ENCODE peak calls at places on chromosomes 6 and 20, in four cellular contexts. B is fibroblast of lung, E is MM.1S, J is K562. Z is an unnamed sample.

GRCh38 chr6:145756170-145756662 is 20.9 kb upstream of the EPM2A start:
- DNase-seq in B (peak), E (no peak), J (no peak), Z (peak)

GRCh38 chr20:46056027-46056833 is 27.2 kb downstream of the SLC12A5 start:
- DNase-seq in B (no peak), E (no peak), J (no peak), Z (no peak)

GRCh38 chr20:53914861-53915458 is 155.4 kb downstream of the BCAS1 start:
- DNase-seq in B (no peak), E (no peak), J (no peak), Z (peak)

GRCh38 chr6:33577106-33577535 is 3.0 kb downstream of the BAK1 start:
- DNase-seq in B (no peak), E (no peak), J (peak), Z (no peak)

GRCh38 chr6:1079525-1079924 is 232.4 kb upstream of the FOXQ1 start:
- DNase-seq in B (peak), E (no peak), J (no peak), Z (no peak)

GRCh38 chr6:80537321-80537972 is 431.0 kb downstream of the BCKDHB start:
- DNase-seq in B (no peak), E (no peak), J (no peak), Z (no peak)

GRCh38 chr6:148906386-148906785 is 159.6 kb downstream of the UST start:
- DNase-seq in B (no peak), E (no peak), J (no peak), Z (no peak)

GRCh38 chr6:1724616-1725015 is 114.9 kb downstream of the FOXC1 start:
- DNase-seq in B (no peak), E (no peak), J (no peak), Z (no peak)

GRCh38 chr20:59082981-59083380 is 40.4 kb upstream of the PRELID3B start:
- DNase-seq in B (peak), E (no peak), J (no peak), Z (no peak)

GRCh38 chr6:30321692-30322388 is 4.9 kb upstream of the TRIM39 start:
- DNase-seq in B (peak), E (no peak), J (no peak), Z (no peak)

GRCh38 chr20:39289831-39290230 is 327.7 kb downstream of the DHX35 start:
- DNase-seq in B (no peak), E (no peak), J (no peak), Z (no peak)

GRCh38 chr6:134287863-134288537 is 29.9 kb downstream of the SGK1 start:
- DNase-seq in B (peak), E (no peak), J (no peak), Z (peak)

GRCh38 chr6:3752538-3753227 is 1.2 kb upstream of the PXDC1 start:
- DNase-seq in B (no peak), E (no peak), J (no peak), Z (no peak)

GRCh38 chr6:36729169-36729549 is 31.5 kb downstream of the RAB44 start:
- DNase-seq in B (no peak), E (no peak), J (no peak), Z (peak)

GRCh38 chr6:158912591-158912990 is 87.4 kb downstream of the RSPH3 start:
- DNase-seq in B (no peak), E (no peak), J (no peak), Z (no peak)

GRCh38 chr20:57326667-57327455 is 2.7 kb upstream of the SPO11 start:
- DNase-seq in B (no peak), E (peak), J (no peak), Z (no peak)

GRCh38 chr20:21322921-21323321 is 19.8 kb downstream of the XRN2 start:
- DNase-seq in B (no peak), E (no peak), J (no peak), Z (no peak)

GRCh38 chr6:116191881-116192280 is 62.0 kb downstream of the TSPYL4 start:
- DNase-seq in B (no peak), E (no peak), J (no peak), Z (no peak)

GRCh38 chr6:18058429-18058828 is 64.0 kb downstream of the NHLRC1 start:
- DNase-seq in B (no peak), E (no peak), J (no peak), Z (no peak)

GRCh38 chr20:63529861-63530787 is 7.1 kb downstream of the PTK6 start:
- DNase-seq in B (no peak), E (no peak), J (peak), Z (no peak)

GRCh38 chr20:23108871-23109270 is 22.7 kb upstream of the CD93 start:
- DNase-seq in B (no peak), E (no peak), J (no peak), Z (no peak)

GRCh38 chr20:35443003-35443402 is 5.0 kb upstream of the GDF5 start:
- DNase-seq in B (peak), E (no peak), J (no peak), Z (peak)

GRCh38 chr6:3471711-3472110 is 14.9 kb upstream of the SLC22A23 start:
- DNase-seq in B (peak), E (no peak), J (no peak), Z (no peak)

GRCh38 chr6:6556162-6556737 is 32.3 kb upstream of the LY86 start:
- DNase-seq in B (no peak), E (no peak), J (no peak), Z (peak)

GRCh38 chr6:31513456-31514165 is 15.2 kb upstream of the MCCD1 start:
- DNase-seq in B (peak), E (no peak), J (no peak), Z (no peak)

GRCh38 chr20:6492396-6493055 is 275.0 kb upstream of the BMP2 start:
- DNase-seq in B (peak), E (peak), J (no peak), Z (no peak)

GRCh38 chr6:144613859-144614258 is 328.7 kb downstream of the UTRN start:
- DNase-seq in B (no peak), E (no peak), J (no peak), Z (no peak)

GRCh38 chr20:7399114-7399513 is 541.1 kb downstream of the HAO1 start:
- DNase-seq in B (no peak), E (no peak), J (no peak), Z (no peak)

GRCh38 chr6:145206247-145206907 is 528.9 kb downstream of the EPM2A start:
- DNase-seq in B (peak), E (no peak), J (no peak), Z (no peak)

GRCh38 chr20:728022-728944 is 40.0 kb downstream of the SLC52A3 start:
- DNase-seq in B (peak), E (no peak), J (peak), Z (peak)

GRCh38 chr6:142907017-142907470 is 37.9 kb downstream of the HIVEP2 start:
- DNase-seq in B (no peak), E (peak), J (no peak), Z (no peak)

GRCh38 chr20:23446505-23446904 is 6.2 kb downstream of the CST11 start:
- DNase-seq in B (peak), E (peak), J (peak), Z (peak)

GRCh38 chr6:12324096-12324495 is 33.9 kb downstream of the EDN1 start:
- DNase-seq in B (peak), E (no peak), J (no peak), Z (no peak)

GRCh38 chr20:37293301-37293943 is 4.0 kb downstream of the MANBAL start:
- DNase-seq in B (no peak), E (no peak), J (no peak), Z (no peak)

GRCh38 chr20:46807998-46808397 is 86.6 kb upstream of the EYA2 start:
- DNase-seq in B (no peak), E (no peak), J (no peak), Z (no peak)

GRCh38 chr20:61252601-61253263 is 671 bp downstream of the CDH4 start:
- DNase-seq in B (peak), E (no peak), J (no peak), Z (peak)
- TF ChIP-seq EZH2 in B (no peak), E (no peak), J (no peak), Z (no peak)

GRCh38 chr20:48986899-48987298 is 59.2 kb upstream of the CSE1L start:
- DNase-seq in B (no peak), E (no peak), J (no peak), Z (peak)
- TF ChIP-seq CTCF in B (peak), E (peak), J (peak), Z (peak)

GRCh38 chr20:24484081-24484450 is 14.6 kb downstream of the SYNDIG1 start:
- DNase-seq in B (no peak), E (no peak), J (no peak), Z (no peak)
- TF ChIP-seq EZH2 in B (no peak), E (no peak), J (no peak), Z (no peak)

GRCh38 chr6:8905647-8906231 is 470.4 kb upstream of the SLC35B3 start:
- DNase-seq in B (no peak), E (no peak), J (no peak), Z (peak)

GRCh38 chr6:8906699-8907098 is 471.4 kb upstream of the SLC35B3 start:
- DNase-seq in B (no peak), E (no peak), J (no peak), Z (no peak)

GRCh38 chr6:8908638-8909037 is 473.3 kb upstream of the SLC35B3 start:
- DNase-seq in B (no peak), E (no peak), J (no peak), Z (no peak)

DNA sequence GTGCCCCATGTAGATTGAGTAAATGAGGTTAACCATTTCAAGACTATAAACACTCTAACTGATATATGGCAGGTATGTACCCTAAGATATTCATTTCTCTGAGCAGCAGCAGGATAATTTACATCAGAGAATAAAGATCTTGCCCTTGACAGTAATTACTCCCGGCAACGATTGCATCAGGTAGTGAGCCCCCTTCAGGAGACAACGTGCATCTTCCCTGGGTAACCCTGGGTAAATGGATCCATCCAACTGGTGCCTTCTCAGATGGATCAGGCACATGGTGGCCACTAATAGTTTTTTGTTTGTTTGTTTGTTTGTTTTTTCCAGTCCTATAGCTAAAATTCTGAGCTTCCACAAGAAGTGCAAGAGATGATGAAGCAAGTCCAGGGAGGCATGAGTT is 469.4 kb upstream of the SLC35B3 start:
- DNase-seq in B (no peak), E (peak), J (no peak), Z (peak)
- TF ChIP-seq CTCF in B (no peak), E (peak), J (no peak), Z (peak)

GRCh38 chr20:60986757-60987156 is 265.3 kb upstream of the CDH4 start:
- DNase-seq in B (no peak), E (no peak), J (no peak), Z (no peak)

GRCh38 chr20:60984666-60985065 is 267.4 kb upstream of the CDH4 start:
- DNase-seq in B (no peak), E (no peak), J (no peak), Z (no peak)

GRCh38 chr20:60993647-60994046 is 258.4 kb upstream of the CDH4 start:
- DNase-seq in B (no peak), E (no peak), J (no peak), Z (peak)

DNA sequence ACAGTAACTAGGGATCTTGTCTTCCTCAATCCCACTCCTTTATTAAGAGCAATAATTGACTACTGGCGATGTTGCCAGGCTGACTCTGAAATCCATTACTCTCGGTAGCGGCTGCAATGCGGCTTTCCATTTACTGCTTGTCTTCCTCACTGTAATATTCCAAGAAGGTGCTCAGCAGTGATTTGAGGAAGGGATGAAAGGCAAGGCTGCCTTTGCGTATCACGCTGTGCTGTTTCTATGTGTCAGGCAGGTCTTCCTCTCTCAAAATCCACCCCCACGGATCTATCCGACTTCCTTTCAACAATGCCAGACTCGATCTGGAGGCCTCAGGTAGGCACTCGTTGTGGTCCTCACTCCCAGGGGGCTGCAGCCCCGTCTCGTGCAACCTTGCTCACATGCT is 261.4 kb upstream of the CDH4 start:
- DNase-seq in B (no peak), E (no peak), J (no peak), Z (no peak)
- TF ChIP-seq EZH2 in B (no peak), E (no peak), J (no peak), Z (no peak)

DNA sequence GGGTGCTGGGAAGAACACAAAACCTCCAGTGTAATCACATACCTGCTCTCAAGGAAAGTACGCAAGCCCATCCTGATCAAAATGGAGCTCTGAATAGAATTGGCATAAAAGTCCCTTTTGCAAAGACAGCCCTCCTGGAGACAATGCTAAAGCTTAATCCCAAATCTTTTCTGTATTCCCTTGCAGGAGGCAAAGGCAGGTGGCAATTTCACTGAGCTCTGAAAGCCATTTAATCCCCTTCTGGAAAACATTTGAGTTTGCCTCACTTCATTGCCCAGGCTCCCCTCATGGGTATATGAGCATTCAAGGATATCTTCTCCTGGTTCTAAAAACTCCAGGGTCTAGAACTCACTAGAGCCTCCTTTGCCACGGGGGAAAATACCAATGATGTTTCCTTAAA is 310.2 kb upstream of the CNR1 start:
- DNase-seq in B (no peak), E (no peak), J (no peak), Z (no peak)
- TF ChIP-seq CTCF in B (no peak), E (no peak), J (no peak), Z (no peak)

DNA sequence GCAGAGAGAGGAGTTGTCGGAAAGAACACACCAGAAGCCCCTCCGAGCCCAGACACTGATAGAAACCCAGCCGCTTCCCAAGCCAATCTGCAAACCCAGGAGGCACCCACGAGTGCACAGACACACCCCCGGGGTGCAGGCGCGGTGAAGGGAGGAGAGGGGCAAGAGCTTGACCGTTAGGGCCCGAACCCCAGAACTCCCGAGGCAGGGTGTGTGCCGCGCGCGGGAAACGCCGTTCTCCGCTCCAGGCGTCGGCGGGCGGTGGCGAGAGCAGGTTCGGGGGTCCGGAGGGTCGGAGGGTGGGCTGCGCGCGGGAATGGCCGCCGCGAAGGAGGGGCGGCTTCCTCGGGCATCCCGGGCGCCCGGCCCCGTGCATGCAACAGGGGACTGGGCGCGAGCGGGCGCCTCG is 549 bp downstream of the ELOVL2 start:
- DNase-seq in B (no peak), E (no peak), J (no peak), Z (no peak)
- TF ChIP-seq EZH2 in B (peak), E (no peak), J (no peak), Z (no peak)

GRCh38 chr6:39190545-39191235 is 38.6 kb downstream of the KCNK5 start:
- DNase-seq in B (no peak), E (no peak), J (no peak), Z (no peak)

GRCh38 chr6:39189131-39189530 is 40.1 kb downstream of the KCNK5 start:
- DNase-seq in B (no peak), E (no peak), J (no peak), Z (no peak)

GRCh38 chr6:39191236-39191930 is 37.9 kb downstream of the KCNK5 start:
- DNase-seq in B (no peak), E (no peak), J (no peak), Z (no peak)

GRCh38 chr6:39188577-39188976 is 40.7 kb downstream of the KCNK5 start:
- DNase-seq in B (no peak), E (no peak), J (peak), Z (no peak)

DNA sequence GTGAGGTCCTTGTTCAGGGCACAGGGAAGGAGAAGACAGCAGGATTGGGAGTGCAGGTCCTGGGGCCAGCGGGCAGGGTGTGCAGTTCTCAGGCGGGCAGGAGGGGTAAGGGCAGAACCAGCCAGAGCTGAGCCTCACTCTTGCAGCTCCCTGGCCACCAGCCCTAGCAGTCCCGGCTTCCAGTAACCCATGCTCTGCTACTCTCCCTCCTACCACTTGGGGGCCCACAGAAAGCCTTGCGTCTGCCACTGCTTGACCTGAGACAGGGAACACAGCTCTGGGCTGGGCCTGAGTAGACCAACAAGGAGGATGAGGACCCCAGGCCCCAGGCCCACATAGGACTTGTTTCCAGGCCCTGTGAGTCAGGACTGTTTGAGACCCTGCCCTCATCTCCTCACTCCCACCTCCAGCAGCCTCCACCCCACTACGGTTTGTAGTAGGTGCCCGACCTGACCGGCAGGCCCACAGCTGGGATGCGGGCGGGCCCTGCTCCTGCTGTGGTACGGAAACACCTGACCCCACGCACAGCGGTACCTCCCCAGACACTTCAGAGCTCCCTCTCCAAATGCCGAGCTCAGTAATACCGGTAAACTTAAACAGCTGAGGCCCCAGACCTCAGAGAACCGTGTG is 39.2 kb downstream of the KCNK5 start:
- DNase-seq in B (no peak), E (no peak), J (peak), Z (peak)
- TF ChIP-seq CTCF in B (peak), E (peak), J (peak), Z (peak)

GRCh38 chr20:32636821-32637220 is 36.9 kb downstream of the C20orf203 start:
- DNase-seq in B (no peak), E (no peak), J (no peak), Z (no peak)

GRCh38 chr20:32637311-32637710 is 36.4 kb downstream of the C20orf203 start:
- DNase-seq in B (no peak), E (no peak), J (no peak), Z (no peak)

GRCh38 chr20:32637738-32638137 is 36.0 kb downstream of the C20orf203 start:
- DNase-seq in B (no peak), E (no peak), J (no peak), Z (no peak)

GRCh38 chr20:32639284-32639683 is 34.5 kb downstream of the C20orf203 start:
- DNase-seq in B (no peak), E (no peak), J (no peak), Z (no peak)

DNA sequence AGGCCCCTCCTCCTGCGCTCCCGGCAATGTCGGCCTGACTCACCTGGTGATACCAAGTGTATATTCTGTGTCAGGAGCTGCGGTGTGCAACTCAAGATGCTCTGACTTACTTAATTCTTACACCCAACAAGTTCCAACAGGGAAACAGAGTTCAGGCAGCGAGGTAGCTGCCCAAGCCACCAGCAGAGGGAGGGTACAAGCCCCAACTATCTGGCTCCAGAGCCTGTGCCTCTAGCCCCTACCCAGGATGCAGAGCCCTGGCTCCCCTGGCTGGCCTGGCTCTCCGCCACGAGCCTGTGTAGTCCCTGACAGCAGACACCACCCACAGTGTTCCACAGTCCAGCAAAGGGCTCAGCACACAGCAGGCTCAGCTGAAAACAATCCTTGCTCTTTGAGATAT is 34.9 kb downstream of the C20orf203 start:
- DNase-seq in B (peak), E (no peak), J (no peak), Z (peak)
- TF ChIP-seq EZH2 in B (no peak), E (no peak), J (no peak), Z (no peak)

DNA sequence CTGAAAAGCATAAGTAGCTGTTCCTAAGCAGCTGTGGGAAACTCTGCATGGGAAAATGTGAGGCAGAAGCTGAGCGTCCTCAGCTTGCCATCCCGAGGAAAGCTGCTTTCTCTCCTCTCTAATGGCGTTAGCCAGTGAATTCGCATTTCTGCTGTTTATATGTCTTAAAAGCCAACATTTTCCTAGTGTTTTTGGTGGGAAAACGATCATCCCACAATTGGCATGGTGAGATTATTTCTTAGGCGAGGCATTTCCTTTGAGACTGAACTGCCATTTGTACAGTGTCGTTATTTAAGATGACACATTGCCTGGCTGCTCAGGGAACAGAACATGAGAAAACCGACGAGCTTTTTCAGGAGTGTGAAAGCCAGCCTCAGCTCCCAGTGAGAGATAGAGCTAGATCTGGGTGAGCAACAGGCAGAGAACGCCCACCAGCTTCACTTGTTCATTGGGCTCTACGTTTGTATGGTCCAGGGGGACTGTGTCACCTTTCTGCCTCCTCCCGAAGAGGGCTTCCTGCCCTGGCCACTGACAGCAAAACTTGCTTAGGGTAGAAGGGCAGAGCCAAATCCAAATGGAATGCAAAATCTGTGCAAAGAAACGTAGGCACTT is 378.2 kb downstream of the RNGTT start:
- DNase-seq in B (no peak), E (no peak), J (no peak), Z (no peak)
- TF ChIP-seq CTCF in B (no peak), E (no peak), J (no peak), Z (no peak)

Z was measured in A673.